ENCODE peak calls at places on chromosome 16, in four cellular contexts. X, R, D and V are unnamed samples.

GRCh38 chr16:89696598-89697128 is 4.8 kb downstream of the SPATA2L start:
- DNase-seq in X (peak), R (no peak), D (peak), V (no peak)

GRCh38 chr16:15498427-15499175 is 64.2 kb downstream of the BMERB1 start:
- DNase-seq in X (no peak), R (no peak), D (no peak), V (no peak)

GRCh38 chr16:88705746-88706287 is 391 bp downstream of the RNF166 start:
- DNase-seq in X (no peak), R (no peak), D (no peak), V (no peak)

GRCh38 chr16:86601356-86601755 is 23.0 kb downstream of the FOXL1 start:
- DNase-seq in X (no peak), R (no peak), D (no peak), V (no peak)

GRCh38 chr16:88026964-88027938 is 76.0 kb downstream of the BANP start:
- DNase-seq in X (no peak), R (no peak), D (no peak), V (no peak)

GRCh38 chr16:48525201-48526057 is 84.6 kb downstream of the N4BP1 start:
- DNase-seq in X (no peak), R (no peak), D (no peak), V (no peak)

GRCh38 chr16:57504001-57504400 is 17.7 kb upstream of the DOK4 start:
- DNase-seq in X (no peak), R (no peak), D (peak), V (no peak)

GRCh38 chr16:27475561-27475960 is 73.6 kb downstream of the IL21R start:
- DNase-seq in X (no peak), R (no peak), D (no peak), V (no peak)

GRCh38 chr16:75965504-75966374 is 239.4 kb upstream of the CPHXL start:
- DNase-seq in X (no peak), R (no peak), D (no peak), V (peak)

GRCh38 chr16:77398495-77398894 is 36.3 kb downstream of the ADAMTS18 start:
- DNase-seq in X (no peak), R (no peak), D (no peak), V (no peak)

GRCh38 chr16:66130296-66130910 is 236.1 kb upstream of the CDH5 start:
- DNase-seq in X (no peak), R (no peak), D (no peak), V (no peak)

GRCh38 chr16:56878455-56878854 is 13.4 kb downstream of the SLC12A3 start:
- DNase-seq in X (no peak), R (no peak), D (no peak), V (no peak)

GRCh38 chr16:19959736-19960135 is 75.1 kb upstream of the GPRC5B start:
- DNase-seq in X (no peak), R (no peak), D (no peak), V (no peak)

GRCh38 chr16:35523991-35524390 is 2064.6 kb downstream of the TP53TG3F start:
- DNase-seq in X (no peak), R (no peak), D (no peak), V (no peak)

GRCh38 chr16:87464691-87465300 is 28.0 kb downstream of the ZCCHC14 start:
- DNase-seq in X (peak), R (no peak), D (peak), V (no peak)

GRCh38 chr16:78478267-78478821 is 378.9 kb downstream of the WWOX start:
- DNase-seq in X (peak), R (no peak), D (peak), V (no peak)

GRCh38 chr16:56889206-56889605 is 24.2 kb downstream of the SLC12A3 start:
- DNase-seq in X (peak), R (no peak), D (no peak), V (no peak)

GRCh38 chr16:63289834-63290460 is 1253.7 kb upstream of the CDH8 start:
- DNase-seq in X (peak), R (no peak), D (peak), V (peak)

DNA sequence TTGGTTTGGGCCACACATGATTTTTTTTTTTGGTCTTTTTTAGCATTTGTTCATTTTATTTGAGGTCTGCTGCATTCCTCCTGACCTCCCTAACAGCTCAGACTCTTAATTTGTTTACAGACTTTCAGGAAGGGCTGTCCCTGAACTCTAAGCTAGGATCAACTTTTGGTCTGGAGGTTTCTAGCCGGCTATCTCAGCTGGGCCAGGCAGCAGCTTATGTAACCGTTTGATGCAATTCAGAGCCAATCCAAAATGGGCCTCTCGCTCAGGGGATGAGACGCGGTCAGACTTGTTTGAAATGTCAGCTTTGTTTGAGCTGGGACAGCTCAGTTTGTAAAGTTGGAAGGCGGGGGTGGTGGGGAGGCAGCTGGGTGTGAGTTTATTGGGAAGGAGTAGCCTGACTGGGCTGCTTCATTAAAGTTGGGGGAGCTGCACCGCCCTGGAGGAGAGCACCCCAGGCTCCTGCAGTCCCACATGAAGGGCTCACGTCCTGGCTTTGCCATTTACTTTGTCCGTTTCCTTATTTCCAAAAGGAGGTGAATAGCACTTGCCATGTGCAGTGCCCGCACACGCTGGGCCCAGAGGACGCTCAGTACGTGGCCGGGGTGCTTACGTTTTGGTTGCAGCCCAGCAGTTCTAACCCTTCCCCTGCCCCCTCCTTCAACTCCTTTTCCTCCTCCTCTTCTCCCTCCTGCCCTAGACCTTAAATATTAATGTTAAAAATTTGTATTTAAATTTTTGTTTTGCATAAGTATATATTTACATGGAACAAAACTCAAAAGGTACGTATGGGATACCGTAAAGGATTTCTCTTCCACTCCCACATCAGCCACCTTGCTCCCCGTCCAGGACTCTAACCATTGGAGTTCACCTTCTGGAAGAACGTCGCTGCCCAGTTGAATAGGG is 121.2 kb downstream of the SNX29 start:
- DNase-seq in X (no peak), R (no peak), D (no peak), V (peak)
- H3K4me2 ChIP-seq in X (no peak), R (no peak), D (no peak), V (peak)

DNA sequence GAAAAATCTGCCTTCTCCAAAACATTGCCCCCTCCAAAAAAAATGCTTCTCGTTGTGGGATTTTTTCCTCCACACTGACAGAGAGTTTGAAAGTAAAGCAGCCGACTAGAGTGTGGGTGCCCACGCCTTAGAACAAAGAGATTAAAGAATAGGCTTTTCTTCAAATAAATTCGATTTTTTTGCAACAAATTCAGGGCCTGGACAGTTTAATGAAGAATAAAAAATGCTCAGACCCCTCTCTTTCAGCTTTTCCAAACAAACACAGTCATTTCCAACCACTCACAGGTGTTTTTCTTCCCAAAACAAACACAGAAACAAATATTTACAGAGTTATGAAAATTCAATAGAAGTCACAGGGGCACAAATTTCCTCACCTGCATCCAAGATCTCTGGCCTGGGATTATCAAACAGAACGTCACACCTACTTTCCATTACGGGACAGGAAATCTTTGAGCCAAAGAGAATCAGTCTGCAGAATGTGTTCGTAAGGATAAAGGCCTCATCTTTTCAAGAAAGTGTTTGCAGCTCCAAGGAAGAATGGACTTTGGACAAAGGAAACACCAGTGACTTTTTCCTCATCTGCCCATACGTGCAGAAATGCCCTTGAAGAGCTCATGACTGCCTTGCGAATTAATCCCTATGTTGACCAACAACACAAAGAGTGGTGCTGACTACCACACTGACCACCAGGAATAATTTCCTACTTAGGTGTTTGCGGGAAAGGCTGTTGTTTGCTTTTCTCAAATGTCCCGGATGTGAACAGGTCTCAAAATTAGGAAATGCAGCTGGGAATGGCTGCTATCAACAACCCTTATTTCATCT is 31.3 kb upstream of the TOX3 start:
- DNase-seq in X (no peak), R (no peak), D (no peak), V (peak)
- TF ChIP-seq REST in X (no peak), R (no peak), D (no peak), V (no peak)

GRCh38 chr16:85556456-85557082 is 56.6 kb upstream of the GSE1 start:
- DNase-seq in X (peak), R (no peak), D (peak), V (no peak)
- TF ChIP-seq NFIC in X (no peak), R (no peak), D (no peak), V (no peak)

GRCh38 chr16:55861288-55861687 is 13.9 kb downstream of the CES5A start:
- DNase-seq in X (no peak), R (no peak), D (no peak), V (no peak)
- H3K4me2 ChIP-seq in X (no peak), R (no peak), D (no peak), V (no peak)

GRCh38 chr16:46991729-46992704 is 18.5 kb upstream of the DNAJA2 start:
- DNase-seq in X (no peak), R (no peak), D (no peak), V (peak)

GRCh38 chr16:46996952-46997458 is 23.5 kb upstream of the DNAJA2 start:
- DNase-seq in X (no peak), R (no peak), D (no peak), V (no peak)

DNA sequence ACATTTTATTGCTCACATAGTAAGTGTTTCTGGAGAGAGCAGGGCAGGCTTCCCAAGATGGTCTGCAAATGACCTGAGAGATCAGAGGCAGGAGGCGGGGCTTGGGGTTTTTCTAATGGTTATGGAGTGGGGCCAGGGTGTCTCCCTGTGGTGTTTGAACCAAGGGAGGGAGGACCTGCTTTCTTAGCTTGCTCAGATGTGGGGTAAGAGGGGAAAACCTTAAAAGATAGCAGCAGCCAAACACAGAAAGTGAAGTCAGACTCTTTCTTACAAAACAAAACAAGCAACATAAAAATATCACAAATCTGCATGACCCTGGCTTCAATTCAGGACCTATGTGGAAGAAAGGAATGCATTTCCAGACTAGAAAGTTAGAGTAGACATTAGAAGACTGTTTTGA is 22.9 kb upstream of the DNAJA2 start:
- DNase-seq in X (no peak), R (no peak), D (no peak), V (no peak)
- TF ChIP-seq REST in X (no peak), R (no peak), D (no peak), V (no peak)

GRCh38 chr16:30173054-30173453 is 10.3 kb upstream of the CORO1A start:
- DNase-seq in X (no peak), R (no peak), D (no peak), V (no peak)
- TF ChIP-seq NFIC in X (no peak), R (no peak), D (no peak), V (no peak)

GRCh38 chr16:7596285-7596684 is 263.6 kb downstream of the RBFOX1 start:
- DNase-seq in X (no peak), R (no peak), D (no peak), V (no peak)

GRCh38 chr16:7597677-7598076 is 265.0 kb downstream of the RBFOX1 start:
- DNase-seq in X (no peak), R (no peak), D (no peak), V (no peak)

GRCh38 chr16:7602424-7602935 is 269.8 kb downstream of the RBFOX1 start:
- DNase-seq in X (no peak), R (no peak), D (no peak), V (no peak)

GRCh38 chr16:7605812-7606211 is 273.2 kb downstream of the RBFOX1 start:
- DNase-seq in X (no peak), R (no peak), D (no peak), V (no peak)

DNA sequence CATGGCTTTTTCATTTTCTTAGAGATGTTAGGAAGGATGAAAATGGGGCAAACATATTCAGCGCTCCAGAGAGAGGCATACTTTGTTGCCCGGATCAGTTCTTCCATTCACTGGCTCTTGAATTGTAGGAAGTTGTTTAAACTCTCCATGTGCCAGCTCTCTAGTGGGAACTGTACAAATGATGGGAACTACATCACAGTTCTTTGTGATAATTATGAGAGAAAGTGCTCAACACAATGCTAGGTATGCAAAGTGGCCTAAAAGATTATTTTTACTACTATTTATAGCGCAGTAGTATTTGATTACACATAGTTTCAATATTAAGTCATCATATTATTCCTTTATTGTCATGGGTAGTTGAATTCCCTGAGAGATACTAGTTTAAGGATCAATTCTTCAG is 268.5 kb downstream of the RBFOX1 start:
- DNase-seq in X (no peak), R (no peak), D (no peak), V (no peak)
- H3K4me2 ChIP-seq in X (no peak), R (no peak), D (no peak), V (no peak)

GRCh38 chr16:3123986-3124886 is 10.6 kb upstream of the ZNF213 start:
- DNase-seq in X (peak), R (peak), D (peak), V (peak)
- TF ChIP-seq REST in X (no peak), R (peak), D (no peak), V (no peak)